ENCODE peak calls at places on chromosomes 4 and X, in four cellular contexts. Z is sigmoid colon, Y is ovary, F is Peyer's patch. E is an unnamed sample.

GRCh38 chr4:98319021-98319420 is 57.8 kb downstream of the RAP1GDS1 start:
- DNase-seq in F (no peak), Z (no peak), Y (no peak), E (no peak)

GRCh38 chr4:174591243-174592021 is 69.1 kb upstream of the HPGD start:
- DNase-seq in Y (no peak), Z (no peak), F (no peak), E (no peak)

GRCh38 chrX:115311139-115311538 is 21.6 kb downstream of the LUZP4 start:
- DNase-seq in F (no peak), Z (no peak), Y (no peak), E (no peak)

GRCh38 chrX:93420635-93421034 is 252.7 kb downstream of the NAP1L3 start:
- DNase-seq in F (no peak), Y (no peak), Z (no peak), E (no peak)

GRCh38 chr4:185771696-185772390 is 40.2 kb downstream of the SORBS2 start:
- DNase-seq in Z (no peak), F (no peak), Y (no peak), E (no peak)

GRCh38 chrX:151825927-151826471 is 86.7 kb upstream of the MAGEA4 start:
- DNase-seq in Y (no peak), Z (no peak), F (no peak), E (no peak)

GRCh38 chrX:50691820-50692219 is 122.2 kb downstream of the SHROOM4 start:
- DNase-seq in F (no peak), Z (no peak), Y (no peak), E (no peak)

GRCh38 chrX:45324941-45325340 is 124.3 kb upstream of the DIPK2B start:
- DNase-seq in Y (no peak), Z (no peak), F (no peak), E (no peak)

GRCh38 chr4:48162162-48162561 is 28.1 kb upstream of the TXK start:
- DNase-seq in Y (no peak), F (no peak), Z (no peak), E (no peak)

GRCh38 chr4:7844247-7844991 is 95.2 kb downstream of the AFAP1 start:
- DNase-seq in Z (peak; percentile 86), Y (peak; percentile 73), F (peak; percentile 66), E (peak; percentile 62)

GRCh38 chr4:100986360-100986868 is 360.9 kb downstream of the PPP3CA start:
- DNase-seq in Z (no peak), F (no peak), Y (no peak), E (peak; percentile 73)

GRCh38 chr4:87973283-87974169 is 2.0 kb upstream of the SPP1 start:
- DNase-seq in F (no peak), Z (no peak), Y (peak; percentile 37), E (peak; percentile 66)

GRCh38 chrX:107632291-107632690 is 4.0 kb downstream of the PRPS1 start:
- DNase-seq in Z (no peak), Y (no peak), F (no peak), E (no peak)

GRCh38 chr4:116501954-116502353 is 583.4 kb downstream of the TRAM1L1 start:
- DNase-seq in F (no peak), Y (no peak), Z (no peak), E (no peak)

GRCh38 chr4:125736057-125736456 is 421.3 kb downstream of the FAT4 start:
- DNase-seq in Z (no peak), F (no peak), Y (no peak), E (no peak)

GRCh38 chr4:180398564-180398963 is 1844.6 kb upstream of the TENM3 start:
- DNase-seq in Y (no peak), Z (no peak), F (no peak), E (no peak)

GRCh38 chr4:74654230-74654681 is 140.1 kb downstream of the BTC start:
- DNase-seq in Y (no peak), F (no peak), Z (no peak), E (no peak)

GRCh38 chrX:67544871-67545771 is 1.3 kb downstream of the AR start:
- DNase-seq in F (no peak), Z (peak; percentile 63), Y (peak; percentile 40), E (no peak)

GRCh38 chrX:67636532-67636931 is 92.7 kb downstream of the AR start:
- DNase-seq in Z (no peak), F (no peak), Y (no peak), E (no peak)

GRCh38 chr4:129403848-129404247 is 307.9 kb downstream of the C4orf33 start:
- DNase-seq in Z (no peak), F (no peak), Y (no peak), E (no peak)

GRCh38 chr4:19382993-19383392 is 868.7 kb upstream of the SLIT2 start:
- DNase-seq in Y (no peak), Z (no peak), F (no peak), E (no peak)

GRCh38 chr4:174505892-174506291 is 16.4 kb downstream of the HPGD start:
- DNase-seq in F (no peak), Y (no peak), Z (no peak), E (no peak)

GRCh38 chr4:55549888-55550287 is 3.2 kb upstream of the CLOCK start:
- DNase-seq in F (no peak), Y (no peak), Z (no peak), E (no peak)

GRCh38 chrX:45422216-45422925 is 221.7 kb upstream of the DIPK2B start:
- DNase-seq in Z (no peak), Y (no peak), F (no peak), E (no peak)

GRCh38 chr4:78863254-78863869 is 75.9 kb downstream of the PAQR3 start:
- DNase-seq in F (no peak), Y (no peak), Z (no peak), E (no peak)
- H3K27ac ChIP-seq in F (no peak overlapping the region), Y (no peak overlapping the region), Z (no peak overlapping the region), E (no peak overlapping the region)

GRCh38 chr4:139299536-139299935 is 1.8 kb upstream of the NAA15 start:
- DNase-seq in Y (no peak), F (no peak), Z (no peak), E (no peak)

GRCh38 chr4:139300431-139301142 is 718 bp upstream of the NAA15 start:
- DNase-seq in F (no peak), Z (no peak), Y (no peak), E (no peak)

GRCh38 chr4:139304920-139305319 is 2.6 kb upstream of the NDUFC1 start:
- DNase-seq in F (no peak), Z (no peak), Y (no peak), E (no peak)

GRCh38 chr4:139301821-139302611 is at the start of gene NDUFC1:
- DNase-seq in F (peak; percentile 69), Y (peak; percentile 40), Z (peak; percentile 77), E (peak; percentile 62)

GRCh38 chr4:139301143-139301820 is at the start of gene NAA15:
- DNase-seq in Y (peak; percentile 97), Z (peak; percentile 99), F (peak; percentile 94), E (peak; percentile 98)
- TF ChIP-seq POLR2A in Y (peak; percentile 80), Z (peak; percentile 87), F (peak; percentile 92), E (peak; percentile 92)

GRCh38 chrX:21166302-21166982 is 207.8 kb upstream of the CNKSR2 start:
- DNase-seq in Z (no peak), F (no peak), Y (no peak), E (no peak)
- H3K27ac ChIP-seq in Z (no peak overlapping the region), F (no peak overlapping the region), Y (no peak overlapping the region), E (no peak overlapping the region)

DNA sequence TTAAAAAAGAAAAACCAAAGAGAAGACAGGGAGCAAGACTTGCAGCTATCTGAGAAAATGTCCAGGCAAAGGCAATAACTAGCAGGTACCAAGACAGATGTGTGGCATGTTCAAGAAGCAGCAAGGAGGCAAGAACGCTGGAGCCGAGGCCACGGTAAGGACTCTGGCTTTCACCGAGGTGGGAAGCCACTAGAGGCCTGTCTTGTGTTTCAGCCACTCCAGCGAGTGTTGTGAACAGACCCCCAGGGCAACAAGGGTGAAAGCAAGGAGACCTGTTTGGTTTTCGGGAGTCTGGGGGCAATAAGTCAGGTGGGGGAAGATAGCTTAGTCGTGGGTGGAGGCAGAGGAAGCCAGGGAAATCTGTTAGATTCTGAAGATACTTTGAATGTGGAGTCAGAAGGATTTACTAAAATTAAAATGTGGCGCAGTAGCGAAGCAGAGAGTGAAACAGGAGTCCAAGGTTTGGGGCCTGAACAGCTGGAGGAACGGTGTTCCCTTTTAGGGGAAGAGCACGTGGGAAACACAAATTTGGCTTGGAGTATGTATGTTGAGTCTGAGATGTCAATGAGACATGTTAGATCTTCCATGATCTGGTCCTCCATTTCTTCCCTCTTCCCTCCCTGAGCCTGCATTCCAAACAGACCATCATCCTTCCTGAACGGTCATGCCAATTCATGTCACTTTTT is 3.1 kb downstream of the WDR1 start:
- DNase-seq in Z (no peak), Y (no peak), F (no peak), E (no peak)
- TF ChIP-seq POLR2A in Z (no peak), Y (no peak), F (no peak), E (no peak)

GRCh38 chr4:10022346-10023049 is 1.2 kb upstream of the SLC2A9 start:
- DNase-seq in F (no peak), Y (no peak), Z (no peak), E (peak; percentile 81)
- H3K27ac ChIP-seq in F (no peak overlapping the region), Y (no peak overlapping the region), Z (peak overlapping the region; percentile 91), E (peak overlapping the region; percentile 86)

GRCh38 chr4:3820016-3820805 is 54.0 kb downstream of the ADRA2C start:
- DNase-seq in F (no peak), Z (no peak), Y (no peak), E (peak; percentile 13)

GRCh38 chr4:3822230-3822947 is 56.2 kb downstream of the ADRA2C start:
- DNase-seq in Y (no peak), F (no peak), Z (no peak), E (no peak)

GRCh38 chr4:3820806-3821579 is 54.8 kb downstream of the ADRA2C start:
- DNase-seq in Y (no peak), Z (no peak), F (no peak), E (no peak)

GRCh38 chr4:3823496-3824341 is 57.5 kb downstream of the ADRA2C start:
- DNase-seq in F (no peak), Y (no peak), Z (no peak), E (peak; percentile 9)

GRCh38 chr4:3821580-3822229 is 55.5 kb downstream of the ADRA2C start:
- DNase-seq in Z (no peak), Y (no peak), F (no peak), E (peak; percentile 51)
- TF ChIP-seq POLR2A in Z (no peak), Y (no peak), F (no peak), E (no peak)

GRCh38 chrX:13257223-13258051 is 62.4 kb downstream of the ATXN3L start:
- DNase-seq in Z (no peak), F (no peak), Y (no peak), E (no peak)
- H3K27ac ChIP-seq in Z (no peak overlapping the region), F (no peak overlapping the region), Y (no peak overlapping the region), E (no peak overlapping the region)

GRCh38 chr4:40238008-40238699 is 41.3 kb downstream of the RHOH start:
- DNase-seq in F (no peak), Y (no peak), Z (no peak), E (no peak)
- TF ChIP-seq POLR2A in F (no peak), Y (no peak), Z (no peak), E (no peak)

GRCh38 chrX:153689654-153690465 is 2.1 kb downstream of the SLC6A8 start:
- DNase-seq in Y (no peak), Z (peak; percentile 65), F (no peak), E (peak; percentile 48)
- H3K27ac ChIP-seq in Y (no peak overlapping the region), Z (peak overlapping the region; percentile 83), F (no peak overlapping the region), E (no peak overlapping the region)

E was measured in right lobe of liver.